ENCODE peak calls at places on chromosomes 12 and 14, in four cellular contexts. X is neural progenitor cell, J is hepatocyte, K is HCT116. T is an unnamed sample.

GRCh38 chr14:99946652-99947489 is 118.4 kb upstream of the EVL start:
- DNase-seq in X (peak; percentile 64), J (peak; percentile 57), K (no peak), T (no peak)

GRCh38 chr12:112944028-112944690 is 5.9 kb downstream of the OAS3 start:
- DNase-seq in X (no peak), J (no peak), K (no peak), T (no peak)

GRCh38 chr12:66188584-66189475 is at the start of gene IRAK3:
- DNase-seq in X (peak; percentile 74), J (peak; percentile 69), K (no peak), T (peak; percentile 20)

GRCh38 chr12:83224012-83224411 is 537.3 kb downstream of the TMTC2 start:
- DNase-seq in X (no peak), J (no peak), K (no peak), T (no peak)

GRCh38 chr12:53695148-53696138 is 19.6 kb upstream of the ATP5MC2 start:
- DNase-seq in X (peak; percentile 82), J (peak; percentile 85), K (peak; percentile 36), T (peak; percentile 32)

GRCh38 chr12:59149995-59150642 is 229.8 kb upstream of the LRIG3 start:
- DNase-seq in X (peak; percentile 91), J (peak; percentile 89), K (peak; percentile 79), T (peak; percentile 70)

GRCh38 chr12:127191124-127191523 is 1075.8 kb upstream of the TMEM132C start:
- DNase-seq in X (no peak), J (no peak), K (no peak), T (peak; percentile 84)

GRCh38 chr14:44634692-44635091 is 127.6 kb upstream of the FSCB start:
- DNase-seq in X (no peak), J (no peak), K (no peak), T (no peak)

GRCh38 chr14:101927859-101928258 is 36.5 kb upstream of the DYNC1H1 start:
- DNase-seq in X (no peak), J (peak; percentile 51), K (no peak), T (peak; percentile 90)

GRCh38 chr14:69708586-69709169 is 58.3 kb upstream of the SRSF5 start:
- DNase-seq in X (peak; percentile 83), J (no peak), K (no peak), T (no peak)

GRCh38 chr12:46217686-46218508 is 50.9 kb downstream of the SLC38A1 start:
- DNase-seq in X (no peak), J (no peak), K (no peak), T (no peak)

GRCh38 chr12:15152864-15153263 is 68.4 kb downstream of the RERG start:
- DNase-seq in X (no peak), J (peak; percentile 47), K (no peak), T (peak; percentile 89)

GRCh38 chr12:54734196-54734950 is 86.2 kb upstream of the DCD start:
- DNase-seq in X (no peak), J (peak; percentile 63), K (no peak), T (no peak)

GRCh38 chr14:65846469-65846868 is 433.9 kb downstream of the FUT8 start:
- DNase-seq in X (no peak), J (no peak), K (no peak), T (no peak)

GRCh38 chr14:49688701-49689030 is 652 bp upstream of the POLE2 start:
- DNase-seq in X (no peak), J (no peak), K (no peak), T (no peak)
- H3K4me2 ChIP-seq in X (peak overlapping the region; percentile 76), J (peak overlapping the region; percentile 81), K (peak overlapping the region; percentile 96), T (peak overlapping the region; percentile 86)

GRCh38 chr14:26328766-26329165 is 269.1 kb downstream of the NOVA1 start:
- DNase-seq in X (no peak), J (peak; percentile 17), K (no peak), T (no peak)
- TF ChIP-seq CTCF in X (no peak), J (no peak), K (no peak), T (no peak)

DNA sequence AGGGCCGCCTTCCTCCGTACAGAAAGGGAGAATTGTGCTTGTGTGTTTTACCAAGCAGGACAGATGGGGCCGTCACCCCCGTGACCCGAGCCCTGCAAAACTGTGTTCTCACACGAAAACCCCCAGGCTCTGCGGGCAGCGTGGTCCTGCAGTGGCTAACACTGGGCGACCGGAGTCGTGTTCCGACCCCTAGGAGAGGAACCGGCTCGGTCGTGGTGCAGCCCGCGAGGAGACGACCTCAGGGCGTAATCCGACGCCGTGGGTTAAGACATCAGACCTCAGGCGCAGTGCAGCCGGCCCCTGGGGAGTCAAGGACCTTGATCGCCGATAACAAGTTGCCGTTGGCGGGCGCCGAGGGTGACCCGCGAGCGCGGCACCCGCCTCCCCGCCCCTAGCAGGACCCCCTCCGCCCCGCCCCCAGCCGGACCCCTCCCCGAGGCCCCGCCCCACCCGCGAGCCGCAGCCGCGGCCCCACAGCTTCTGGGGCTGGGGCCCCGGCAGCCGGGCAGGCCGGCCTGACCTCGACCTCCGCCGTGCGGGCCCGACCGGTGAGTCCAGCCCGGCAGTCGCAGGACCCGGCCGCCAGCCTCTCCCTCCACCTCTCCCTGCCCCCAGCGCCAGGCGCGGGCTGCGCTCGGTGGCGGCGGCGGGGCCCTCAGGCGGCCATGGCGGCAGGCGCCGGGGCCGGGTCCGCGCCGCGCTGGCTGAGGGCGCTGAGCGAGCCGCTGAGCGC is at the start of gene CHPT1:
- DNase-seq in X (peak; percentile 87), J (peak; percentile 83), K (no peak), T (peak; percentile 7)
- TF ChIP-seq EZH2 in X (no peak), J (no peak), K (no peak), T (no peak)

DNA sequence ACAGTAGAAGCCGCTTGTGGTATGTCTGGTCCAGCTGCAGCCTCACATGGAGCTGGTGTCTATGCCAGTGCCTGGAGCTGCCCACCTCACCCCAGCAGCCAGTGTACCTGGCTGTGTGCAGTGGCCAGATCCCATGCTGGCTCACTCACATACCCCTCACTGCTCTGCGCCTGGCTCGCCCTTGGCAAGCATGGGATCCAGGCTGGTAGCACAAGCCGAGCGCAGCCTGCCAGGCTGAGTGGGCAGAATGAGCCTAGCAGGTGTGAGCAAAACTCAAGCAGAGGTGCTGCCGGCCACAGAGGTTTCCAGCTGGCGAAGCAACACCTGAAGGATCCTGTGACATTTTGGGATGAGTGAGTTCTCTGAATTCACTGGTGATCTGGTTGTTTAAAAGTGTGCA is 5.0 kb upstream of the BTBD7 start:
- DNase-seq in X (no peak), J (no peak), K (no peak), T (no peak)
- H3K4me2 ChIP-seq in X (no peak overlapping the region), J (no peak overlapping the region), K (no peak overlapping the region), T (no peak overlapping the region)

GRCh38 chr12:119299130-119299529 is 35.4 kb upstream of the CCDC60 start:
- DNase-seq in X (no peak), J (no peak), K (no peak), T (no peak)

GRCh38 chr12:119307747-119308146 is 26.8 kb upstream of the CCDC60 start:
- DNase-seq in X (no peak), J (no peak), K (no peak), T (no peak)

GRCh38 chr12:119296535-119296934 is 38.0 kb upstream of the CCDC60 start:
- DNase-seq in X (no peak), J (peak; percentile 61), K (no peak), T (no peak)

GRCh38 chr12:119301367-119301766 is 33.2 kb upstream of the CCDC60 start:
- DNase-seq in X (no peak), J (no peak), K (no peak), T (no peak)

DNA sequence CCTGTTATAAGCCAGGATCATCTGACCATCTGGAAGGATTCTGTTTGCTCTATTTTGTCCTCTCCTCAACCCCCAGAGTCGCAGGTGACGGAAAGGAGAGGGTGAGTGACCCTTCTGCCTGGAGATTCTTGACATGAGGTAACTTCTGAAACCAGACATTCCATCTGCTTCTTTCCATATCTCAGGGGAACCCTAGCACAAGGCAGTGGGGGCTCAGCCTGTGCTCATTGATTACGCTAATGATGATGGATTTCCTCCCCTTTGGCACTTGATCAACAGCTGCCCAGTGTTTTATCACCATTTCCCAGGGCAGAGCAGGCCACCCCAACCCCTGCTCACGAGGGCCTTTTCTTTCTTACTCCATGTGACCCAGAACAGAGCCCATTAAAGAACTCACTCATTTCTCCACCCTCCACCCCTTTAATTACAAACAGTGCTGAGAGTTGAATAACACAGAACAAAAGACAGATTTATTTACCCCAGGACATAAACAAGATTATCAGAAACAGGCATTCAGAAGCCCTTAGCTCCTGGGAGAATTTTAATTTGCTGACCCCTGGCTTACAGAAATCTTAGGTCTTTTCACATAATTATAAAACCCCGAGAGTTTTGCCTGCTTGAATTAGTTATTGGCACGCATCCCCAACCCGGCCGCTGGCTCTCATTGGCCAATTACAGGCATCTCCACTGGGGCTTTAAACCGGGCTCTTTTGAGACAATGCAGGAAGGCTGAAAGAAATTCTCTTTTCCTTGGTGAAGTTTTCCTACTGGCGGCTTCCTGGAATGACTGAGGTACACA is 32.0 kb upstream of the CCDC60 start:
- DNase-seq in X (peak; percentile 87), J (no peak), K (no peak), T (no peak)
- TF ChIP-seq CTCF in X (peak; percentile 16), J (no peak), K (no peak), T (no peak)

DNA sequence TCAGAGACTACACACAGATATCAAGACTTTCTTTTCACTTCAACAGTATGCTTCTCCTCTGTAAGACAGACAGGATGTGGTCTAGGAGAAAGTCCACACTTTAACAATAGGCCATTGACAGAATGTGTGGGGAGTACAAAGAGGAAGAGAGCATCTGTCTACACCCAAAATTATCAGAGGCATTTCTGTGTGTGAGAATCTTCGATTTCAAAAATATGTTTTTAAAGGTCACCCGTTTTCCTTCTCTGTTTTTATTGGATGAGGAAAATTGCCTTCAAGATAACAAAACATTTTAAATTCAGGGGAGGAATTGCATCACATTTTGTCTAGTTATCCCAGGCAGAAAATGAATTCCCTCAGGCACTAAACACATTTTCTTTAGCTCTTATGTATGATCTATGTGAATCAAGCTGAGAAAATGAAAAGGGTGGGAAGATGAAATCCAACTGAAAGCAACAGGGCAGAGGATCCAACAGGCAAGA is 16.4 kb downstream of the NAV3 start:
- DNase-seq in X (no peak), J (no peak), K (no peak), T (peak; percentile 47)
- TF ChIP-seq EZH2 in X (no peak), J (no peak), K (no peak), T (no peak)

DNA sequence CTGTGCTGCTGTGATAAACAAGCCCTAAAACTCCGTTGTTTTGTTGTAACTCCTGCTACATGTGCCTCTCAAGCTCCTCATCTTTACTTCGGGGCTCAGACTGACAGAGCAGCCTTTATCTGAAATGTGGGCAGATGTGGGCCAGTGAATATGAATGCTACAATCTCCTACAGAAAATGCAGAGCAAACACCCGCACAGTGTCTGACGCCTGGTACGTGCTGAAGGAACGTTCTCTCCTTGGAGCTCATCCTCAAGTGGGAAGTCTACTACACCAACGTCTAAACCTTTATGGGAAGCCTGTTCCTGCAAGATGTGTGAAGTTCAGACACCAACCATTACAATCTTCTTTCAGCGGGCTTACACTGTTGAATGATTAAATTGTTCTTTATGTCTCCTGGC is 179.9 kb upstream of the PLXNC1 start:
- DNase-seq in X (no peak), J (no peak), K (no peak), T (no peak)
- H3K4me2 ChIP-seq in X (no peak overlapping the region), J (no peak overlapping the region), K (no peak overlapping the region), T (no peak overlapping the region)

DNA sequence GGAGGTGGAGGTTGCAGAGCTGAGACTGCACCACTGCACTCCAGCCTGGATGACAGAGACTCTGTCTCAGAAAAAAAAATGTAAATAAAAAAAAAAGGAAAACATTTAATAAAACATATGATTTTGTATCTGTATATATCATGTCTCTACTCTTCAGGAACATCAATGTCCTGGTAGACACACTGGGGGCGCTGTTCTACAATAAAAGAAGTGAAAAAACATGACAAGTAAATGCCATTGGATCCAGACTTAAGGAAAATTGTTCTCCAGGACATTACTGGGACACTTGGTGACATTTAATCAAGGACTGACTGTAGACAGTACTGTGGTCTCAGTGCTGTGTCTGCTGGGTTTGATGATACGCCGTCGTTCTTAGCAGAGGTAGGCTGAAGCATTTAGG is 15.5 kb upstream of the KLC1 start:
- DNase-seq in X (no peak), J (no peak), K (no peak), T (no peak)
- TF ChIP-seq CTCF in X (no peak), J (no peak), K (no peak), T (no peak)

GRCh38 chr12:62604373-62604772 is 137.7 kb downstream of the MON2 start:
- DNase-seq in X (no peak), J (no peak), K (no peak), T (no peak)
- TF ChIP-seq EZH2 in X (no peak), J (no peak), K (no peak), T (no peak)